ENCODE peak calls at places on chromosomes 6 and 20, in nine cellular contexts. I, X, F, V, M, T, G, Y and R are unnamed samples.

GRCh38 chr6:1436334-1437306 is 47.2 kb downstream of the FOXF2 start:
- DNase-seq in I (peak; percentile 36), X (peak; percentile 80), F (peak; percentile 65), V (no peak), M (peak; percentile 77), T (peak; percentile 33), G (peak; percentile 73), Y (no peak), R (peak; percentile 57)

GRCh38 chr6:25342784-25343183 is 63.6 kb downstream of the CARMIL1 start:
- DNase-seq in I (no peak), X (no peak), F (no peak), V (no peak), M (no peak), T (no peak), G (no peak), Y (peak; percentile 9), R (no peak)

GRCh38 chr6:105170066-105170465 is 9.7 kb downstream of the POPDC3 start:
- DNase-seq in I (no peak), X (no peak), F (peak; percentile 34), V (no peak), M (no peak), T (no peak), G (peak; percentile 11), Y (no peak), R (no peak)

GRCh38 chr6:170166511-170167122 is 124.3 kb downstream of the DLL1 start:
- DNase-seq in I (no peak), X (peak; percentile 67), F (no peak), V (no peak), M (no peak), T (peak; percentile 85), G (no peak), Y (no peak), R (no peak)

GRCh38 chr6:21049572-21049971 is 515.3 kb downstream of the CDKAL1 start:
- DNase-seq in I (no peak), X (no peak), F (no peak), V (no peak), M (no peak), T (no peak), G (no peak), Y (no peak), R (no peak)

GRCh38 chr6:12725263-12725662 is 8.7 kb downstream of the PHACTR1 start:
- DNase-seq in I (no peak), X (no peak), F (peak; percentile 18), V (no peak), M (no peak), T (no peak), G (no peak), Y (no peak), R (no peak)

GRCh38 chr6:161082215-161082614 is 90.6 kb downstream of the MAP3K4 start:
- DNase-seq in I (no peak), X (no peak), F (no peak), V (no peak), M (no peak), T (no peak), G (no peak), Y (no peak), R (no peak)

GRCh38 chr20:42018979-42019378 is 400.8 kb upstream of the CHD6 start:
- DNase-seq in I (no peak), X (no peak), F (no peak), V (no peak), M (no peak), T (no peak), G (no peak), Y (no peak), R (no peak)

GRCh38 chr6:52887912-52888535 is 21.5 kb downstream of the GSTA3 start:
- DNase-seq in I (no peak), X (no peak), F (no peak), V (no peak), M (no peak), T (no peak), G (peak; percentile 14), Y (no peak), R (no peak)

GRCh38 chr20:2752631-2753455 is 47.6 kb downstream of the CPXM1 start:
- DNase-seq in I (no peak), X (peak; percentile 20), F (peak; percentile 26), V (no peak), M (no peak), T (no peak), G (peak; percentile 20), Y (no peak), R (peak; percentile 31)

GRCh38 chr20:4883546-4883945 is 117.8 kb downstream of the SLC23A2 start:
- DNase-seq in I (no peak), X (no peak), F (no peak), V (no peak), M (no peak), T (no peak), G (no peak), Y (no peak), R (no peak)

GRCh38 chr6:6494677-6495076 is 93.8 kb upstream of the LY86 start:
- DNase-seq in I (no peak), X (peak; percentile 6), F (peak; percentile 25), V (no peak), M (no peak), T (peak; percentile 35), G (no peak), Y (peak; percentile 7), R (peak; percentile 49)

GRCh38 chr6:155273438-155273837 is 9.6 kb downstream of the CLDN20 start:
- DNase-seq in I (peak; percentile 72), X (no peak), F (peak; percentile 96), V (no peak), M (peak; percentile 22), T (no peak), G (peak; percentile 96), Y (peak; percentile 89), R (no peak)

GRCh38 chr20:35652641-35653429 is 11.9 kb downstream of the CPNE1 start:
- DNase-seq in I (no peak), X (no peak), F (no peak), V (no peak), M (no peak), T (no peak), G (no peak), Y (no peak), R (no peak)

GRCh38 chr6:105814745-105815536 is 271.2 kb upstream of the PRDM1 start:
- DNase-seq in I (no peak), X (peak; percentile 42), F (no peak), V (no peak), M (no peak), T (no peak), G (no peak), Y (no peak), R (no peak)

GRCh38 chr6:2952557-2953095 is 18.7 kb downstream of the SERPINB6 start:
- DNase-seq in I (peak; percentile 75), X (peak; percentile 78), F (peak; percentile 93), V (no peak), M (peak; percentile 82), T (peak; percentile 82), G (peak; percentile 91), Y (no peak), R (peak; percentile 91)

GRCh38 chr20:4516851-4517250 is 204.9 kb upstream of the PRND start:
- DNase-seq in I (no peak), X (no peak), F (no peak), V (no peak), M (no peak), T (no peak), G (no peak), Y (no peak), R (no peak)

GRCh38 chr6:106421491-106421890 is 61.0 kb downstream of the CRYBG1 start:
- DNase-seq in I (no peak), X (no peak), F (peak; percentile 24), V (no peak), M (no peak), T (no peak), G (peak; percentile 66), Y (no peak), R (no peak)

GRCh38 chr6:142844065-142844755 is 100.8 kb downstream of the HIVEP2 start:
- DNase-seq in I (no peak), X (no peak), F (no peak), V (no peak), M (no peak), T (no peak), G (no peak), Y (no peak), R (no peak)

GRCh38 chr6:144013486-144013909 is 5.4 kb upstream of the PLAGL1 start:
- DNase-seq in I (peak; percentile 43), X (peak; percentile 75), F (peak; percentile 79), V (peak; percentile 16), M (peak; percentile 43), T (peak; percentile 85), G (peak; percentile 79), Y (peak; percentile 70), R (peak; percentile 73)

GRCh38 chr6:11050735-11051134 is 6.6 kb upstream of the ELOVL2 start:
- DNase-seq in I (no peak), X (no peak), F (peak; percentile 20), V (no peak), M (no peak), T (no peak), G (peak; percentile 53), Y (peak; percentile 12), R (no peak)

GRCh38 chr20:19817017-19817416 is 59.0 kb downstream of the RIN2 start:
- DNase-seq in I (peak; percentile 94), X (no peak), F (peak; percentile 95), V (no peak), M (no peak), T (no peak), G (peak; percentile 95), Y (peak; percentile 99), R (no peak)

GRCh38 chr6:166785131-166785530 is 158.1 kb upstream of the RPS6KA2 start:
- DNase-seq in I (no peak), X (no peak), F (no peak), V (no peak), M (no peak), T (no peak), G (no peak), Y (no peak), R (no peak)

GRCh38 chr6:102114402-102114801 is 720.9 kb downstream of the GRIK2 start:
- DNase-seq in I (no peak), X (no peak), F (peak; percentile 1), V (no peak), M (no peak), T (no peak), G (no peak), Y (no peak), R (peak; percentile 6)

GRCh38 chr6:15887491-15888461 is 224.9 kb upstream of the DTNBP1 start:
- DNase-seq in I (no peak), X (no peak), F (no peak), V (no peak), M (no peak), T (no peak), G (no peak), Y (no peak), R (no peak)

GRCh38 chr6:75287424-75287823 is 2.8 kb upstream of the TMEM30A start:
- DNase-seq in I (no peak), X (no peak), F (no peak), V (no peak), M (no peak), T (no peak), G (no peak), Y (no peak), R (no peak)

GRCh38 chr20:1907586-1907985 is 12.4 kb downstream of the SIRPA start:
- DNase-seq in I (no peak), X (peak; percentile 75), F (peak; percentile 81), V (no peak), M (no peak), T (no peak), G (peak; percentile 75), Y (no peak), R (no peak)

GRCh38 chr20:22807045-22807444 is 222.7 kb upstream of the FOXA2 start:
- DNase-seq in I (no peak), X (no peak), F (no peak), V (no peak), M (no peak), T (no peak), G (no peak), Y (no peak), R (no peak)

GRCh38 chr6:57173886-57174510 is 1.9 kb downstream of the BAG2 start:
- DNase-seq in I (no peak), X (no peak), F (peak; percentile 75), V (no peak), M (peak; percentile 58), T (no peak), G (peak; percentile 79), Y (no peak), R (peak; percentile 36)

GRCh38 chr6:167441653-167442644 is 117.1 kb downstream of the TTLL2 start:
- DNase-seq in I (no peak), X (no peak), F (no peak), V (no peak), M (no peak), T (no peak), G (no peak), Y (no peak), R (no peak)

GRCh38 chr6:16130437-16130891 is 1.6 kb downstream of the MYLIP start:
- DNase-seq in I (no peak), X (peak; percentile 39), F (no peak), V (no peak), M (no peak), T (no peak), G (peak; percentile 22), Y (no peak), R (no peak)